ENCODE peak calls at places on chromosome 1, in six cellular contexts. One of them, this sample, is unnamed. For H3K4me1 and H3K9me3, the result is how much of the 10 kb centered on the place peaks cover.

GRCh38 chr1:206575894-206576737 is 36.1 kb downstream of the EIF2D start:
- DNase-seq in IMR-90: no peak
- DNase-seq in pancreas: no peak
- DNase-seq in GM23248: peak
- DNase-seq in uterus: no peak
- DNase-seq in NT2/D1: no peak
- DNase-seq in this sample: no peak

GRCh38 chr1:211737115-211738035 is 62.0 kb upstream of the NEK2 start:
- DNase-seq in uterus: no peak
- DNase-seq in GM23248: no peak
- DNase-seq in NT2/D1: no peak
- DNase-seq in pancreas: no peak
- DNase-seq in IMR-90: no peak
- DNase-seq in this sample: no peak

GRCh38 chr1:220803401-220804201 is 16.9 kb downstream of the MTARC1 start:
- DNase-seq in IMR-90: peak
- DNase-seq in pancreas: no peak
- DNase-seq in GM23248: peak
- DNase-seq in uterus: no peak
- DNase-seq in NT2/D1: no peak
- DNase-seq in this sample: peak

GRCh38 chr1:204920967-204921366 is 50.3 kb downstream of the NFASC start:
- DNase-seq in pancreas: no peak
- DNase-seq in uterus: no peak
- DNase-seq in IMR-90: no peak
- DNase-seq in GM23248: no peak
- DNase-seq in NT2/D1: no peak
- DNase-seq in this sample: no peak

GRCh38 chr1:235763962-235764361 is 102.7 kb downstream of the LYST start:
- DNase-seq in uterus: no peak
- DNase-seq in NT2/D1: no peak
- DNase-seq in IMR-90: peak
- DNase-seq in GM23248: no peak
- DNase-seq in pancreas: no peak
- DNase-seq in this sample: no peak

GRCh38 chr1:9842781-9843575 is 19.2 kb upstream of the CLSTN1 start:
- DNase-seq in uterus: no peak
- DNase-seq in NT2/D1: no peak
- DNase-seq in pancreas: no peak
- DNase-seq in GM23248: no peak
- DNase-seq in IMR-90: no peak
- DNase-seq in this sample: peak

GRCh38 chr1:63322248-63322943 is at the start of gene FOXD3:
- DNase-seq in pancreas: peak
- DNase-seq in uterus: peak
- DNase-seq in NT2/D1: peak
- DNase-seq in IMR-90: peak
- DNase-seq in GM23248: peak
- DNase-seq in this sample: peak

GRCh38 chr1:112264010-112264409 is 132.0 kb upstream of the CTTNBP2NL start:
- DNase-seq in pancreas: no peak
- DNase-seq in NT2/D1: no peak
- DNase-seq in GM23248: no peak
- DNase-seq in uterus: no peak
- DNase-seq in IMR-90: no peak
- DNase-seq in this sample: no peak

GRCh38 chr1:241624925-241625324 is 15.2 kb downstream of the CHML start:
- DNase-seq in pancreas: no peak
- DNase-seq in IMR-90: no peak
- DNase-seq in uterus: no peak
- DNase-seq in GM23248: no peak
- DNase-seq in NT2/D1: no peak
- DNase-seq in this sample: no peak

GRCh38 chr1:76759950-76760349 is 107.3 kb upstream of the ST6GALNAC5 start:
- DNase-seq in uterus: no peak
- DNase-seq in IMR-90: peak
- DNase-seq in NT2/D1: no peak
- DNase-seq in GM23248: peak
- DNase-seq in pancreas: no peak
- DNase-seq in this sample: no peak

GRCh38 chr1:41935226-41935625 is 16.5 kb upstream of the HIVEP3 start:
- DNase-seq in GM23248: peak
- DNase-seq in NT2/D1: no peak
- DNase-seq in uterus: no peak
- DNase-seq in IMR-90: peak
- DNase-seq in pancreas: no peak
- DNase-seq in this sample: no peak

GRCh38 chr1:27604579-27605299 is 795 bp upstream of the AHDC1 start:
- DNase-seq in pancreas: no peak
- DNase-seq in uterus: no peak
- DNase-seq in NT2/D1: no peak
- DNase-seq in GM23248: peak
- DNase-seq in IMR-90: no peak
- DNase-seq in this sample: no peak

GRCh38 chr1:27606708-27607238 is 2.8 kb upstream of the AHDC1 start:
- DNase-seq in pancreas: no peak
- DNase-seq in IMR-90: peak
- DNase-seq in uterus: no peak
- DNase-seq in NT2/D1: no peak
- DNase-seq in GM23248: peak
- DNase-seq in this sample: no peak

GRCh38 chr1:27607239-27607804 is 3.4 kb upstream of the AHDC1 start:
- DNase-seq in GM23248: no peak
- DNase-seq in IMR-90: no peak
- DNase-seq in uterus: no peak
- DNase-seq in pancreas: no peak
- DNase-seq in NT2/D1: peak
- DNase-seq in this sample: no peak

GRCh38 chr1:27605300-27605766 is 1.4 kb upstream of the AHDC1 start:
- DNase-seq in NT2/D1: no peak
- DNase-seq in pancreas: no peak
- DNase-seq in uterus: no peak
- DNase-seq in GM23248: no peak
- DNase-seq in IMR-90: no peak
- DNase-seq in this sample: no peak

DNA sequence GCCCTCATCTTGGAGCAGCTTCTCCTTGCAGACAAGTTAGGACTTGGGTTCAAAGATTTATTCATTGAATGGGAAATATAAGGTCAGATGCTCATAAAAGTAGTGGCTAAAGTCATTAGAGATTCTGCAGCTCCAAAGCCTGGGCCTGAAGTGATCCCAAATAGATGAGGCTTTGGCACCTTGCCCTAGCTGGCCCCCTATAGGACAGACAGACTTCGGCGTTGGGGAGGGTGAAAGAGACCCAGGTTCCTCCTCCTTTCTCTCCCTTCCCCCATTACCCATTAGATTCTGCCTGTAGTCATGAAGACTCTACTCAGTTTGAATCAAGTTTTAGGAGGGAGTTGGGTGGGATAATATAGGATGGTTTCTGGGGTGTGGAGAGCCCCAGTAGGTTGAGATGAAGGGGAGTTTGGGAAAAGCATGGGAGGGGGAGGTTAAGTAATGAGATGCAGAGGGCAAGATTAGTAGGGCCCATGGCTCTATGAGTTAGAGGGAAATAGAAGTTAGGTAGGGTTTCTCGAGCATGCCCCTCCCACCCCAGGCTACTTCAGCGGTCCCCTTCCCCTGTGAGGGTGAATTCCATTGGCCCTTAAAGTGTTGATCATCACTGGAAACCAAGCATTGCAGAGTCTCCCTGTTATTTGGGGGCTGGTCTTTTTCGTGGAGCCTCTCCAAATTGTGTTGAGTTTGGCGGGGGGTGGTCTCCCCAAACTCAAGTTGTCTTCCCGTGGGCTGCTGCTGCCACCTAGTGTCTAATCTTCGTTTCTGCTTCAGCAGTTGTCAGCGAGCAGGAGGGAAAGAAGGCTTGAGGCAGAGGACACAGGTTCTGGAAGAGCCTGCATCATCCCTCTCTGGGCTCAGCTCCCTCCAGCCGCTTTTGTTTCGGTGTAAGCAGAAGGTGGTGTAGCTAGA is 2.1 kb upstream of the AHDC1 start:
- DNase-seq in pancreas: peak
- DNase-seq in NT2/D1: peak
- DNase-seq in GM23248: peak
- DNase-seq in uterus: peak
- DNase-seq in IMR-90: peak
- DNase-seq in this sample: no peak
- H3K4me1 ChIP-seq in pancreas: under half
- H3K4me1 ChIP-seq in NT2/D1: under half
- H3K4me1 ChIP-seq in GM23248: under half
- H3K4me1 ChIP-seq in uterus: under half
- H3K4me1 ChIP-seq in IMR-90: under half
- H3K4me1 ChIP-seq in this sample: under half

GRCh38 chr1:247146671-247147070 is 25.1 kb downstream of the ZNF124 start:
- DNase-seq in pancreas: no peak
- DNase-seq in NT2/D1: peak
- DNase-seq in GM23248: no peak
- DNase-seq in uterus: no peak
- DNase-seq in IMR-90: no peak
- DNase-seq in this sample: no peak
- H3K9me3 ChIP-seq in pancreas: under half
- H3K9me3 ChIP-seq in NT2/D1: half or more
- H3K9me3 ChIP-seq in GM23248: under half
- H3K9me3 ChIP-seq in uterus: under half
- H3K9me3 ChIP-seq in IMR-90: under half
- H3K9me3 ChIP-seq in this sample: under half

GRCh38 chr1:169886931-169887330 is 6.8 kb downstream of the SCYL3 start:
- DNase-seq in IMR-90: no peak
- DNase-seq in pancreas: no peak
- DNase-seq in uterus: no peak
- DNase-seq in NT2/D1: no peak
- DNase-seq in GM23248: no peak
- DNase-seq in this sample: no peak
- H3K4me1 ChIP-seq in IMR-90: under half
- H3K4me1 ChIP-seq in pancreas: under half
- H3K4me1 ChIP-seq in uterus: under half
- H3K4me1 ChIP-seq in NT2/D1: under half
- H3K4me1 ChIP-seq in GM23248: under half
- H3K4me1 ChIP-seq in this sample: under half

DNA sequence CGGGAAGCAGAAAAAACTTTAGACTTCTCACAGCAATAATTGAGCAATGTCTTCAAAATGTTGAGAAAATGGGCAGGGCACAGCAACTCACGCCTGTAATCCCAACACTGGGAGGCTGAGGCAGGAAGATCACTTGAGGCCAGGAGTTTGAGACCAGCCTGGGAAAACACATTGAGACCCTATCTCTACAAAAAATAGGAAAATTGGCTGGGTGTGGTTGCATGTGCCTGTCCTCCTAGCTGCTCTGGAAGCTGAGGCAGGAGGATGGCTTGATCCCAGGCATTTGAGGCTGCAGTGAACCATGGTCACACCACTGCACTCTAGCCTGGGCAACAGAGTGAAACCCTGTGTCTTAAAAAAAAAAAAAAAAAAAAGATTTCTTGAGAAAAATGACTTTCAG is 7.8 kb upstream of the ZFP69 start:
- DNase-seq in NT2/D1: no peak
- DNase-seq in uterus: no peak
- DNase-seq in IMR-90: no peak
- DNase-seq in pancreas: no peak
- DNase-seq in GM23248: no peak
- DNase-seq in this sample: no peak
- H3K9me3 ChIP-seq in NT2/D1: half or more
- H3K9me3 ChIP-seq in uterus: under half
- H3K9me3 ChIP-seq in IMR-90: half or more
- H3K9me3 ChIP-seq in pancreas: under half
- H3K9me3 ChIP-seq in GM23248: under half
- H3K9me3 ChIP-seq in this sample: under half

DNA sequence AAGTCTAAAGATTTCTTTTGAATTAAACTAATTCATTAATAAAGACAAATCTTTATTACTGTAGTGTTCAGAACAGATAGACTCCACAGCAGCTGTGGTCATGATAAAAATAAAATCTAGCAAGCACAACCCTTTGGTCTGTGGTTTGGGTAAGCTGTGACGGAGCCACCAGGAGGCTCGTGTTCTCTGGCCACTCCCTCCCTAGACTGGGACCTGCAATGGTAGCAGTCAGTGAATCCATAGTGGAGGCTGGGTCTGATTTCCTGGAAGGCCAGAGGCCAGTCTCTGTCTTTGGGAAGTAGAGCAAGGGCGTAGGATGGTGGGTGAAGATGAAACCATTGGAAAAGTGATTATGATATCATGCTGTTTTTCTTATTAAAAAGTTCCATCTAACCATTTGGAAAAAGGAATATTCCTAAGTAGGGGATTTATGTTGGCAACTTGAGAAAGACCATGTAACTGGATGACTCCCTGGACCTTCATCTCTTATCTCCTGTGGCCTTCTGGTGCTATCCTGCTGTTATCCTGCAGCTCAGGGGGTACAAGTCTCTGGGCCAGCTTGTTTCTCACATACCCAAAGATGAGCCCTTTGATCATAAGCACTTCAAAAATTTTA is 39.0 kb downstream of the TENT5C start:
- DNase-seq in GM23248: no peak
- DNase-seq in IMR-90: no peak
- DNase-seq in pancreas: no peak
- DNase-seq in NT2/D1: no peak
- DNase-seq in uterus: no peak
- DNase-seq in this sample: no peak
- H3K4me1 ChIP-seq in GM23248: under half
- H3K4me1 ChIP-seq in IMR-90: under half
- H3K4me1 ChIP-seq in pancreas: under half
- H3K4me1 ChIP-seq in NT2/D1: under half
- H3K4me1 ChIP-seq in uterus: under half
- H3K4me1 ChIP-seq in this sample: under half

GRCh38 chr1:180734366-180734765 is 102.5 kb downstream of the XPR1 start:
- DNase-seq in NT2/D1: no peak
- DNase-seq in pancreas: no peak
- DNase-seq in uterus: no peak
- DNase-seq in IMR-90: no peak
- DNase-seq in GM23248: no peak
- DNase-seq in this sample: no peak
- H3K9me3 ChIP-seq in NT2/D1: under half
- H3K9me3 ChIP-seq in pancreas: under half
- H3K9me3 ChIP-seq in uterus: under half
- H3K9me3 ChIP-seq in IMR-90: under half
- H3K9me3 ChIP-seq in GM23248: under half
- H3K9me3 ChIP-seq in this sample: half or more

DNA sequence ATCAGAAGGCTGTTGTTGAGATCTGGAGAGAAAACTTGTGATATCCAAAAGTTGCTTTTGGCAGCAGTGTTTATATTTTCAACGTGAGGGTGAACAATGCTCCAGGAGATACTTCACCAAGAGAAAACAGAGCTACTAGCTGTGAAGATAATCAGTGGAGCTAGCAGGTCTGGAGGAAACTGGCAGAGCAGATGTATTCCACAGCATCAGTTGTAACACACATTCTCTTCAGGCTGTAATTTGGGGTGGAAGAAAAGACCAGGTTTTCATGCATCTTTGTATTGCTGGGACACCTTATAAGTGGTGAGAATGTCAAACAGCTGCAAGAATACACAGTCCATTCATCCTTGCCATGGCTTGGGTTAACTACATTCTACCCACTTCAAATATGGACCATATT is 22.0 kb downstream of the AHCYL1 start:
- DNase-seq in pancreas: no peak
- DNase-seq in GM23248: no peak
- DNase-seq in NT2/D1: no peak
- DNase-seq in IMR-90: no peak
- DNase-seq in uterus: no peak
- DNase-seq in this sample: no peak
- H3K4me1 ChIP-seq in pancreas: under half
- H3K4me1 ChIP-seq in GM23248: under half
- H3K4me1 ChIP-seq in NT2/D1: under half
- H3K4me1 ChIP-seq in IMR-90: under half
- H3K4me1 ChIP-seq in uterus: under half
- H3K4me1 ChIP-seq in this sample: under half